ENCODE peak calls at places on chromosomes 7 and 10, in seven cellular contexts. T is left ventricle myocardium inferior, M is A673, B is Peyer's patch, G is upper lobe of left lung, D is K562, E is heart left ventricle. C is an unnamed sample.

GRCh38 chr10:109875151-109875568 is 48.2 kb downstream of the XPNPEP1 start:
- DNase-seq in T (no peak), M (no peak), B (no peak), G (no peak), D (no peak), E (no peak), C (no peak)

GRCh38 chr7:138980575-138981285 is 459 bp downstream of the KIAA1549 start:
- DNase-seq in T (peak; percentile 19), M (peak; percentile 14), B (no peak), G (no peak), D (no peak), E (no peak), C (no peak)

GRCh38 chr7:142636751-142637150 is 112.5 kb upstream of the PRSS1 start:
- DNase-seq in T (no peak), M (no peak), B (no peak), G (no peak), D (no peak), E (no peak), C (no peak)

GRCh38 chr10:62911210-62911963 is 95.2 kb upstream of the EGR2 start:
- DNase-seq in T (no peak), M (no peak), B (no peak), G (no peak), D (no peak), E (no peak), C (no peak)

GRCh38 chr7:731440-732085 is 4.5 kb upstream of the PRKAR1B start:
- DNase-seq in T (no peak), M (no peak), B (no peak), G (no peak), D (no peak), E (no peak), C (no peak)

GRCh38 chr10:25758041-25758457 is 176.0 kb upstream of the MYO3A start:
- DNase-seq in T (no peak), M (peak; percentile 83), B (no peak), G (no peak), D (peak; percentile 54), E (no peak), C (peak; percentile 52)

GRCh38 chr7:151679073-151679708 is 159.5 kb upstream of the RHEB start:
- DNase-seq in T (no peak), M (no peak), B (no peak), G (no peak), D (no peak), E (no peak), C (no peak)

GRCh38 chr7:54349259-54349658 is 192.9 kb upstream of the VSTM2A start:
- DNase-seq in T (no peak), M (no peak), B (no peak), G (no peak), D (no peak), E (no peak), C (no peak)

GRCh38 chr7:6160191-6160623 is 112.2 kb downstream of the CYTH3 start:
- DNase-seq in T (peak; percentile 69), M (peak; percentile 61), B (no peak), G (peak; percentile 89), D (no peak), E (peak; percentile 78), C (peak; percentile 65)

GRCh38 chr10:28566458-28566857 is 33.5 kb downstream of the WAC start:
- DNase-seq in T (no peak), M (no peak), B (no peak), G (no peak), D (no peak), E (no peak), C (no peak)
- H3K4me1 ChIP-seq in T (peaks cover 77% of the 10 kb centered on the region), M (peaks cover 13% of the 10 kb centered on the region), B (peaks cover 5% of the 10 kb centered on the region), G (peaks cover 47% of the 10 kb centered on the region), D (peaks cover 3% of the 10 kb centered on the region), E (peaks cover 51% of the 10 kb centered on the region), C (peaks cover 45% of the 10 kb centered on the region)

DNA sequence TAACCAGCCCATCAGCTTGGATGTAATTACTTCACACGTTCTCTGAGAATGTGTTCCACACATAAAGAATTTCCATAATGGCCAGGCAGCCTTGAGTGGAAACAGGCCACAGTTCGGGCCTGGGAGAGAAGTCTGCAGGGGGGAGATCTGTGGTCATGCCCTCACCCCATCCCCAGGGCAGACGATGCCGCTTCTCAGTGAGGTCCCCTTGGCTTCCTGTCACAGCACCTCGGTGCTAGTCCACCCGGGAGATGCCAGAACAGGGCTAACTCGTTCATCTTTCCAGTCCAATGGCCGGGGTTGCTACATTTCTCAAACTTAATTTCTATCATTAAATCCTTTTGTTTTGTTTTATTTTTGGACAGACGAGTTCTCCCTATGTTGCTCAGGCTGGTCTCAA is 624.1 kb downstream of the PTPRN2 start:
- DNase-seq in T (no peak), M (no peak), B (no peak), G (no peak), D (no peak), E (no peak), C (no peak)
- H3K9me3 ChIP-seq in T (peaks cover 6% of the 10 kb centered on the region), M (peaks cover 6% of the 10 kb centered on the region), B (no peaks in the 10 kb centered on the region), G (no peaks in the 10 kb centered on the region), D (no peaks in the 10 kb centered on the region), E (no peaks in the 10 kb centered on the region), C (peaks cover 6% of the 10 kb centered on the region)

DNA sequence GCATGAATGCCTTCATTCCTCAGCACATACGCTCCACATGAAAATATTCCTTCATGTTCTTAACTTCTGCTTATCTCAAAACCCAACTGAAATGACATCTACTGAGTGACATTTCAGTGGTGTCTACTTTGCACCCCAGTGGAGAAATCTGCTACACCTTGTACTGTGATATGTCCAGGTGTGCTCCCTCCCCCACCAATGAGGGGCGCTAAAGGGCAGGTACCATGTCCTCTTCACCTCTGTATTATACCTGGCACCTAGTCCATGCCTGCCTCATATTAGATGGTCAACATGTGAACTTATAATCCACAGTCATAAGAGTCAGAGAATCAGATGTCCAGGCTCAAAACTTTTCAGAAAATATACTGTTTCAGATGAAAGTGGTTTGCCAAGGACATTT is 2.1 kb downstream of the PAXIP1 start:
- DNase-seq in T (no peak), M (no peak), B (no peak), G (no peak), D (no peak), E (no peak), C (no peak)
- H3K4me3 ChIP-seq in T (no peak overlapping the region), M (peak overlapping the region; percentile 3), B (no peak overlapping the region), G (no peak overlapping the region), D (no peak overlapping the region), E (no peak overlapping the region), C (no peak overlapping the region)

GRCh38 chr10:124701881-124702656 is 42.1 kb downstream of the FAM53B start:
- DNase-seq in T (peak; percentile 68), M (no peak), B (peak; percentile 50), G (no peak), D (peak; percentile 23), E (peak; percentile 70), C (no peak)

GRCh38 chr10:124705021-124705740 is 39.0 kb downstream of the FAM53B start:
- DNase-seq in T (no peak), M (no peak), B (peak; percentile 48), G (no peak), D (no peak), E (no peak), C (no peak)

GRCh38 chr10:124704428-124704805 is 39.8 kb downstream of the FAM53B start:
- DNase-seq in T (no peak), M (no peak), B (peak; percentile 32), G (no peak), D (no peak), E (no peak), C (no peak)

GRCh38 chr10:124703778-124704427 is 40.3 kb downstream of the FAM53B start:
- DNase-seq in T (peak; percentile 88), M (no peak), B (peak; percentile 55), G (no peak), D (no peak), E (peak; percentile 95), C (no peak)

GRCh38 chr10:124703372-124703771 is 40.8 kb downstream of the FAM53B start:
- DNase-seq in T (no peak), M (no peak), B (peak; percentile 44), G (no peak), D (no peak), E (no peak), C (no peak)
- H3K4me1 ChIP-seq in T (peaks cover 100% of the 10 kb centered on the region), M (peaks cover 6% of the 10 kb centered on the region), B (peaks cover 79% of the 10 kb centered on the region), G (peaks cover 85% of the 10 kb centered on the region), D (peaks cover 31% of the 10 kb centered on the region), E (peaks cover 99% of the 10 kb centered on the region), C (peaks cover 14% of the 10 kb centered on the region)

GRCh38 chr7:158273138-158273651 is 314.4 kb downstream of the PTPRN2 start:
- DNase-seq in T (no peak), M (no peak), B (peak; percentile 39), G (peak; percentile 66), D (no peak), E (peak; percentile 9), C (peak; percentile 16)
- H3K9me3 ChIP-seq in T (no peaks in the 10 kb centered on the region), M (peaks cover 15% of the 10 kb centered on the region), B (no peaks in the 10 kb centered on the region), G (no peaks in the 10 kb centered on the region), D (no peaks in the 10 kb centered on the region), E (no peaks in the 10 kb centered on the region), C (no peaks in the 10 kb centered on the region)

GRCh38 chr7:102236592-102237287 is 49.9 kb upstream of the SH2B2 start:
- DNase-seq in T (peak; percentile 50), M (peak; percentile 77), B (peak; percentile 67), G (peak; percentile 30), D (peak; percentile 88), E (peak; percentile 64), C (peak; percentile 81)
- H3K4me3 ChIP-seq in T (no peak overlapping the region), M (no peak overlapping the region), B (no peak overlapping the region), G (no peak overlapping the region), D (no peak overlapping the region), E (no peak overlapping the region), C (no peak overlapping the region)

C was measured in Caco-2.